ENCODE peak calls at places on chromosomes 4 and X, in five cellular contexts. One of them, this sample, is unnamed.

GRCh38 chr4:72846280-72847111 is 223.0 kb downstream of the COX18 start:
- DNase-seq in stimulated activated CD8-positive, alpha-beta memory T cell treated with anti-CD3 and anti-CD28 coated beads, Interleukin-4, amount 100 ng/mL, for 48 hours: no peak
- DNase-seq in amygdala: no peak
- DNase-seq in T-helper 9 cell: no peak
- DNase-seq in heart left ventricle: no peak
- DNase-seq in this sample: no peak

GRCh38 chr4:2794707-2795557 is 2.0 kb downstream of the SH3BP2 start:
- DNase-seq in stimulated activated CD8-positive, alpha-beta memory T cell treated with anti-CD3 and anti-CD28 coated beads, Interleukin-4, amount 100 ng/mL, for 48 hours: no peak
- DNase-seq in amygdala: no peak
- DNase-seq in T-helper 9 cell: no peak
- DNase-seq in heart left ventricle: peak
- DNase-seq in this sample: peak

GRCh38 chrX:23503835-23504539 is 163.3 kb upstream of the PRDX4 start:
- DNase-seq in stimulated activated CD8-positive, alpha-beta memory T cell treated with anti-CD3 and anti-CD28 coated beads, Interleukin-4, amount 100 ng/mL, for 48 hours: no peak
- DNase-seq in amygdala: no peak
- DNase-seq in T-helper 9 cell: no peak
- DNase-seq in heart left ventricle: peak
- DNase-seq in this sample: peak

GRCh38 chr4:107034982-107035710 is 967 bp downstream of the DKK2 start:
- DNase-seq in stimulated activated CD8-positive, alpha-beta memory T cell treated with anti-CD3 and anti-CD28 coated beads, Interleukin-4, amount 100 ng/mL, for 48 hours: peak
- DNase-seq in amygdala: no peak
- DNase-seq in T-helper 9 cell: no peak
- DNase-seq in heart left ventricle: no peak
- DNase-seq in this sample: peak

GRCh38 chrX:124341361-124342132 is 4.8 kb upstream of the SH2D1A start:
- DNase-seq in stimulated activated CD8-positive, alpha-beta memory T cell treated with anti-CD3 and anti-CD28 coated beads, Interleukin-4, amount 100 ng/mL, for 48 hours: no peak
- DNase-seq in amygdala: no peak
- DNase-seq in T-helper 9 cell: no peak
- DNase-seq in heart left ventricle: no peak
- DNase-seq in this sample: no peak

GRCh38 chrX:17732138-17732783 is 5.0 kb upstream of the SCML1 start:
- DNase-seq in stimulated activated CD8-positive, alpha-beta memory T cell treated with anti-CD3 and anti-CD28 coated beads, Interleukin-4, amount 100 ng/mL, for 48 hours: no peak
- DNase-seq in amygdala: no peak
- DNase-seq in T-helper 9 cell: no peak
- DNase-seq in heart left ventricle: no peak
- DNase-seq in this sample: no peak

GRCh38 chr4:133151681-133152329 is 2.7 kb downstream of the PCDH10 start:
- DNase-seq in stimulated activated CD8-positive, alpha-beta memory T cell treated with anti-CD3 and anti-CD28 coated beads, Interleukin-4, amount 100 ng/mL, for 48 hours: peak
- DNase-seq in amygdala: peak
- DNase-seq in T-helper 9 cell: no peak
- DNase-seq in heart left ventricle: peak
- DNase-seq in this sample: no peak

GRCh38 chr4:8244001-8244757 is 25.4 kb upstream of the HTRA3 start:
- DNase-seq in stimulated activated CD8-positive, alpha-beta memory T cell treated with anti-CD3 and anti-CD28 coated beads, Interleukin-4, amount 100 ng/mL, for 48 hours: no peak
- DNase-seq in amygdala: no peak
- DNase-seq in T-helper 9 cell: no peak
- DNase-seq in heart left ventricle: no peak
- DNase-seq in this sample: no peak

GRCh38 chrX:24146283-24146865 is 3.2 kb upstream of the ZFX start:
- DNase-seq in stimulated activated CD8-positive, alpha-beta memory T cell treated with anti-CD3 and anti-CD28 coated beads, Interleukin-4, amount 100 ng/mL, for 48 hours: no peak
- DNase-seq in amygdala: no peak
- DNase-seq in T-helper 9 cell: no peak
- DNase-seq in heart left ventricle: no peak
- DNase-seq in this sample: no peak

GRCh38 chrX:48753708-48754107 is 7.8 kb upstream of the GLOD5 start:
- DNase-seq in stimulated activated CD8-positive, alpha-beta memory T cell treated with anti-CD3 and anti-CD28 coated beads, Interleukin-4, amount 100 ng/mL, for 48 hours: no peak
- DNase-seq in amygdala: no peak
- DNase-seq in T-helper 9 cell: no peak
- DNase-seq in heart left ventricle: no peak
- DNase-seq in this sample: no peak

GRCh38 chr4:3745886-3746656 is 20.1 kb upstream of the ADRA2C start:
- DNase-seq in stimulated activated CD8-positive, alpha-beta memory T cell treated with anti-CD3 and anti-CD28 coated beads, Interleukin-4, amount 100 ng/mL, for 48 hours: no peak
- DNase-seq in amygdala: no peak
- DNase-seq in T-helper 9 cell: no peak
- DNase-seq in heart left ventricle: no peak
- DNase-seq in this sample: no peak

GRCh38 chr4:54225671-54226398 is 3.3 kb upstream of the PDGFRA start:
- DNase-seq in stimulated activated CD8-positive, alpha-beta memory T cell treated with anti-CD3 and anti-CD28 coated beads, Interleukin-4, amount 100 ng/mL, for 48 hours: no peak
- DNase-seq in amygdala: no peak
- DNase-seq in T-helper 9 cell: no peak
- DNase-seq in heart left ventricle: no peak
- DNase-seq in this sample: peak

GRCh38 chr4:186326391-186326790 is 60.4 kb downstream of the F11 start:
- DNase-seq in stimulated activated CD8-positive, alpha-beta memory T cell treated with anti-CD3 and anti-CD28 coated beads, Interleukin-4, amount 100 ng/mL, for 48 hours: no peak
- DNase-seq in amygdala: no peak
- DNase-seq in T-helper 9 cell: no peak
- DNase-seq in heart left ventricle: no peak
- DNase-seq in this sample: no peak